ENCODE peak calls at places on chromosome 6, in nine cellular contexts. Q, G, B, C, O, K, Z, T and A are unnamed samples. For H3K27me3, the result is how much of the 10 kb centered on the place peaks cover.

GRCh38 chr6:38871745-38872568 is 156.8 kb downstream of the DNAH8 start:
- DNase-seq in Q (peak), G (no peak), B (no peak), C (peak), O (peak), K (peak), Z (peak), T (peak), A (peak)

GRCh38 chr6:53205778-53206177 is 57.1 kb upstream of the GCM1 start:
- DNase-seq in Q (no peak), G (no peak), B (no peak), C (no peak), O (no peak), K (no peak), Z (no peak), T (no peak), A (no peak)

GRCh38 chr6:137297887-137298286 is 78.7 kb upstream of the IFNGR1 start:
- DNase-seq in Q (peak), G (no peak), B (no peak), C (no peak), O (no peak), K (no peak), Z (peak), T (peak), A (peak)

GRCh38 chr6:133769463-133769862 is 119.5 kb upstream of the TCF21 start:
- DNase-seq in Q (peak), G (no peak), B (no peak), C (no peak), O (no peak), K (no peak), Z (no peak), T (no peak), A (no peak)

GRCh38 chr6:22362361-22362760 is 65.5 kb upstream of the PRL start:
- DNase-seq in Q (no peak), G (no peak), B (no peak), C (no peak), O (no peak), K (no peak), Z (no peak), T (peak), A (no peak)

GRCh38 chr6:158018370-158018771 is 36.7 kb downstream of the SYNJ2 start:
- DNase-seq in Q (peak), G (no peak), B (no peak), C (no peak), O (no peak), K (no peak), Z (no peak), T (peak), A (no peak)

GRCh38 chr6:140548379-140548778 is 1173.9 kb upstream of the CITED2 start:
- DNase-seq in Q (peak), G (no peak), B (no peak), C (no peak), O (no peak), K (no peak), Z (no peak), T (no peak), A (no peak)

GRCh38 chr6:42038811-42039408 is 11.4 kb upstream of the TAF8 start:
- DNase-seq in Q (no peak), G (no peak), B (no peak), C (no peak), O (no peak), K (no peak), Z (no peak), T (no peak), A (no peak)

GRCh38 chr6:107813555-107814194 is 10.4 kb downstream of the SCML4 start:
- DNase-seq in Q (no peak), G (no peak), B (no peak), C (no peak), O (no peak), K (no peak), Z (no peak), T (no peak), A (no peak)

GRCh38 chr6:101445527-101445926 is 52.0 kb downstream of the GRIK2 start:
- DNase-seq in Q (no peak), G (no peak), B (no peak), C (no peak), O (no peak), K (no peak), Z (no peak), T (no peak), A (no peak)

GRCh38 chr6:30129818-30130679 is 5.9 kb upstream of the TRIM40 start:
- DNase-seq in Q (no peak), G (no peak), B (no peak), C (no peak), O (no peak), K (no peak), Z (no peak), T (no peak), A (no peak)
- H3K27me3 ChIP-seq in Q (half or more), G (under half), B (under half), C (under half), O (half or more), K (under half), Z (under half), T (half or more), A (half or more)

GRCh38 chr6:33853026-33853425 is 49.2 kb upstream of the MLN start:
- DNase-seq in Q (no peak), G (no peak), B (no peak), C (no peak), O (no peak), K (no peak), Z (no peak), T (no peak), A (no peak)

GRCh38 chr6:33851959-33852358 is 48.2 kb upstream of the MLN start:
- DNase-seq in Q (peak), G (no peak), B (no peak), C (peak), O (no peak), K (peak), Z (no peak), T (no peak), A (peak)

GRCh38 chr6:33850294-33850693 is 46.5 kb upstream of the MLN start:
- DNase-seq in Q (no peak), G (no peak), B (no peak), C (no peak), O (no peak), K (no peak), Z (no peak), T (no peak), A (no peak)

GRCh38 chr6:33849500-33850075 is 45.8 kb upstream of the MLN start:
- DNase-seq in Q (no peak), G (no peak), B (no peak), C (no peak), O (no peak), K (no peak), Z (no peak), T (no peak), A (no peak)

GRCh38 chr6:33850869-33851541 is 47.2 kb upstream of the MLN start:
- DNase-seq in Q (no peak), G (no peak), B (no peak), C (no peak), O (no peak), K (no peak), Z (no peak), T (no peak), A (no peak)
- H3K27me3 ChIP-seq in Q (under half), G (under half), B (under half), C (under half), O (under half), K (under half), Z (under half), T (under half), A (under half)

GRCh38 chr6:142334294-142334693 is 32.5 kb downstream of the ADGRG6 start:
- DNase-seq in Q (no peak), G (no peak), B (no peak), C (no peak), O (no peak), K (no peak), Z (no peak), T (peak), A (no peak)

GRCh38 chr6:142331601-142332000 is 29.8 kb downstream of the ADGRG6 start:
- DNase-seq in Q (no peak), G (no peak), B (no peak), C (no peak), O (no peak), K (no peak), Z (no peak), T (peak), A (no peak)

GRCh38 chr6:142333431-142333830 is 31.6 kb downstream of the ADGRG6 start:
- DNase-seq in Q (no peak), G (no peak), B (no peak), C (no peak), O (no peak), K (no peak), Z (no peak), T (no peak), A (no peak)

GRCh38 chr6:142331075-142331551 is 29.3 kb downstream of the ADGRG6 start:
- DNase-seq in Q (peak), G (no peak), B (no peak), C (no peak), O (no peak), K (no peak), Z (no peak), T (peak), A (no peak)

GRCh38 chr6:142332393-142333080 is 30.7 kb downstream of the ADGRG6 start:
- DNase-seq in Q (no peak), G (no peak), B (no peak), C (no peak), O (no peak), K (no peak), Z (no peak), T (peak), A (no peak)
- H3K27me3 ChIP-seq in Q (under half), G (under half), B (under half), C (under half), O (under half), K (under half), Z (under half), T (under half), A (under half)

GRCh38 chr6:30100585-30101422 is 12.1 kb downstream of the TRIM31 start:
- DNase-seq in Q (no peak), G (no peak), B (peak), C (peak), O (peak), K (peak), Z (peak), T (no peak), A (peak)
- H3K27me3 ChIP-seq in Q (half or more), G (under half), B (under half), C (under half), O (half or more), K (under half), Z (under half), T (under half), A (half or more)

GRCh38 chr6:104955491-104955890 is 1.4 kb upstream of the LIN28B start:
- DNase-seq in Q (no peak), G (no peak), B (no peak), C (no peak), O (peak), K (no peak), Z (no peak), T (no peak), A (peak)
- H3K27me3 ChIP-seq in Q (under half), G (under half), B (half or more), C (under half), O (under half), K (under half), Z (half or more), T (half or more), A (under half)

GRCh38 chr6:148109732-148110131 is 232.9 kb upstream of the SASH1 start:
- DNase-seq in Q (no peak), G (no peak), B (peak), C (no peak), O (no peak), K (no peak), Z (no peak), T (no peak), A (no peak)
- H3K27me3 ChIP-seq in Q (under half), G (under half), B (under half), C (under half), O (under half), K (under half), Z (under half), T (under half), A (under half)

GRCh38 chr6:28776269-28777146 is 147.3 kb downstream of the TRIM27 start:
- DNase-seq in Q (no peak), G (no peak), B (no peak), C (no peak), O (no peak), K (no peak), Z (no peak), T (no peak), A (peak)

GRCh38 chr6:28775052-28775376 is 148.8 kb downstream of the TRIM27 start:
- DNase-seq in Q (no peak), G (no peak), B (no peak), C (no peak), O (no peak), K (no peak), Z (no peak), T (no peak), A (no peak)

GRCh38 chr6:28775405-28776129 is 148.2 kb downstream of the TRIM27 start:
- DNase-seq in Q (no peak), G (no peak), B (no peak), C (no peak), O (no peak), K (no peak), Z (no peak), T (no peak), A (no peak)

GRCh38 chr6:28774292-28775051 is 149.3 kb downstream of the TRIM27 start:
- DNase-seq in Q (no peak), G (no peak), B (no peak), C (no peak), O (no peak), K (no peak), Z (no peak), T (no peak), A (no peak)

DNA sequence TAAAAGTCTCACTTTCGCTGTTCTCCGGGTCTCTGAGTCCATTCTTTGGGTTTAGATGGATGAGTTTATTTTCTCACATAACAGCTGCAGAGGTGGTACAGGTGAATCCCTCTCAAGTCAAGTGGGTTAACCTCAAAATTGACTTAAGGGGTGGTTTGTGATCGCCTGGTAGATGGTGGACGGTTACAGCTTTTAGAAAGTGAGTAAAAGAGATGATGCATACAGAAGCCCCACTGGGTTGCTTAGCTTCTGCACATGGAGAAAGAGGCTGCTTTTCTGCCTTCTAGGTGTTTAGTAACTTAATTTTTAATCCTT is 146.7 kb downstream of the TRIM27 start:
- DNase-seq in Q (no peak), G (no peak), B (no peak), C (no peak), O (no peak), K (no peak), Z (no peak), T (no peak), A (no peak)
- H3K27me3 ChIP-seq in Q (half or more), G (under half), B (half or more), C (under half), O (half or more), K (under half), Z (half or more), T (half or more), A (half or more)

DNA sequence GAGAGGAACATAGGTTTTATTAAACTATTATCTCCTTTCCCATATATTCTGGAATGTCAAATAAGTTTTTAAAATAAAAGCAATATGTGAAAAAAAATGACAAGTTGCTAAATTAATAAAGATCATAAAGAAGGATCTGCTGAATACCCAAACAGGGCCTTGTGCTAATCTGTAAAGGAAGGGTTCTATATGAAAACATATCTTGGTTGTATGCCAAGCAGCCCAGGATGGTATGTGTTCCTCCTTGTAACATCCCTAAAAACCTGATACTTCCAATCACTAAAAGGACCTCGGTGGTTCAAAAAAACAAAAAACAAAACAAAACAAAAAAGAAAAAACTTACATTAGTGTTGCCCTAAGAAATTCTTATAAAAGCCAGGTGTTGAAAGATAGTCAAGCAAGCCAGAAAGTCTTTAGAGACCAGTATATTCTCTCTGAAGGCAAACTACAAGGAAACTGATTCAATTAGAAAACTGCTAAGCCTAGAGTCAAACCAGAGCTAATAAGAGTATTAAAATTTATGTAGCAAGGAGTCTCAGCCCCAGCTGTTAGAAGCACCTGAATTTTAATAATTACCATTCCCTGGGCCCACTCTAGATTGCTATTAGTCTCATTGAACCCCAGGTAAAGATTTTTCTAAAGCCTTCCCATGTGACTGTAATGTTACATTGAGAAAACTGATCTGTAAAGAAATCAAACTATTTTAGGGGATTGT is 95.4 kb upstream of the BTN3A2 start:
- DNase-seq in Q (no peak), G (no peak), B (no peak), C (no peak), O (no peak), K (no peak), Z (no peak), T (no peak), A (no peak)
- H3K27me3 ChIP-seq in Q (under half), G (under half), B (under half), C (under half), O (under half), K (under half), Z (under half), T (under half), A (under half)

GRCh38 chr6:27668442-27669275 is 195.8 kb upstream of the ZNF184 start:
- DNase-seq in Q (peak), G (no peak), B (no peak), C (peak), O (peak), K (no peak), Z (no peak), T (peak), A (peak)
- H3K27me3 ChIP-seq in Q (half or more), G (under half), B (half or more), C (under half), O (under half), K (under half), Z (half or more), T (under half), A (under half)